ENCODE peak calls at places on chromosome 6, in four cellular contexts. J, D, N and S are unnamed samples.

GRCh38 chr6:158706369-158706982 is 56.6 kb downstream of the SYTL3 start:
- DNase-seq in J (peak; percentile 50), D (no peak), N (no peak), S (no peak)

GRCh38 chr6:36314221-36315014 is 22.3 kb downstream of the BNIP5 start:
- DNase-seq in J (no peak), D (no peak), N (no peak), S (peak; percentile 38)

GRCh38 chr6:154782245-154782644 is 49.0 kb downstream of the SCAF8 start:
- DNase-seq in J (no peak), D (no peak), N (no peak), S (no peak)

GRCh38 chr6:160972111-160972510 is 19.5 kb upstream of the MAP3K4 start:
- DNase-seq in J (no peak), D (no peak), N (no peak), S (no peak)

GRCh38 chr6:105431226-105431625 is 28.3 kb upstream of the PREP start:
- DNase-seq in J (no peak), D (no peak), N (no peak), S (no peak)

GRCh38 chr6:168676552-168677317 is 235.8 kb downstream of the SMOC2 start:
- DNase-seq in J (no peak), D (no peak), N (no peak), S (no peak)

GRCh38 chr6:47083586-47084047 is 41.5 kb upstream of the ADGRF1 start:
- DNase-seq in J (peak; percentile 81), D (no peak), N (no peak), S (no peak)

GRCh38 chr6:39347906-39348585 is 25.5 kb upstream of the KCNK16 start:
- DNase-seq in J (peak; percentile 85), D (peak; percentile 41), N (no peak), S (no peak)

GRCh38 chr6:117548797-117549301 is 53.5 kb downstream of the GOPC start:
- DNase-seq in J (no peak), D (no peak), N (no peak), S (no peak)

GRCh38 chr6:135858941-135859340 is 7.4 kb downstream of the PDE7B start:
- DNase-seq in J (no peak), D (no peak), N (no peak), S (no peak)